ENCODE peak calls at places on chromosomes 2 and 18, in eight cellular contexts. One of them, this sample, is unnamed.

GRCh38 chr18:32847719-32848118 is 74.9 kb upstream of the KLHL14 start:
- DNase-seq in GM23338: peak; percentile 79
- DNase-seq in choroid plexus epithelial cell: peak; percentile 5
- DNase-seq in HFFc6: no peak
- DNase-seq in psoas muscle: no peak
- DNase-seq in astrocyte of the spinal cord: no peak
- DNase-seq in astrocyte: no peak
- DNase-seq in cardiac muscle cell: peak; percentile 59
- DNase-seq in this sample: no peak

GRCh38 chr2:46296216-46296839 is 879 bp upstream of the EPAS1 start:
- DNase-seq in GM23338: peak; percentile 68
- DNase-seq in astrocyte of the spinal cord: peak; percentile 36
- DNase-seq in astrocyte: no peak
- DNase-seq in psoas muscle: peak; percentile 76
- DNase-seq in cardiac muscle cell: no peak
- DNase-seq in HFFc6: no peak
- DNase-seq in choroid plexus epithelial cell: no peak
- DNase-seq in this sample: peak; percentile 38

GRCh38 chr18:34880882-34881852 is 160.0 kb upstream of the MAPRE2 start:
- DNase-seq in choroid plexus epithelial cell: peak; percentile 60
- DNase-seq in astrocyte of the spinal cord: peak; percentile 44
- DNase-seq in astrocyte: no peak
- DNase-seq in psoas muscle: no peak
- DNase-seq in HFFc6: no peak
- DNase-seq in cardiac muscle cell: no peak
- DNase-seq in GM23338: no peak
- DNase-seq in this sample: peak; percentile 18

GRCh38 chr2:118634876-118635275 is 212.6 kb downstream of the EN1 start:
- DNase-seq in choroid plexus epithelial cell: no peak
- DNase-seq in GM23338: no peak
- DNase-seq in astrocyte: no peak
- DNase-seq in HFFc6: no peak
- DNase-seq in psoas muscle: no peak
- DNase-seq in cardiac muscle cell: no peak
- DNase-seq in astrocyte of the spinal cord: no peak
- DNase-seq in this sample: no peak

GRCh38 chr2:29314816-29315571 is 199.8 kb downstream of the CLIP4 start:
- DNase-seq in choroid plexus epithelial cell: peak; percentile 59
- DNase-seq in astrocyte: peak; percentile 67
- DNase-seq in HFFc6: no peak
- DNase-seq in astrocyte of the spinal cord: peak; percentile 43
- DNase-seq in GM23338: peak; percentile 15
- DNase-seq in psoas muscle: no peak
- DNase-seq in cardiac muscle cell: peak; percentile 48
- DNase-seq in this sample: no peak

GRCh38 chr18:49585781-49586663 is 24.2 kb downstream of the LIPG start:
- DNase-seq in psoas muscle: no peak
- DNase-seq in cardiac muscle cell: no peak
- DNase-seq in astrocyte: no peak
- DNase-seq in astrocyte of the spinal cord: no peak
- DNase-seq in GM23338: peak; percentile 38
- DNase-seq in HFFc6: no peak
- DNase-seq in choroid plexus epithelial cell: no peak
- DNase-seq in this sample: no peak

GRCh38 chr2:23381084-23381483 is 3.9 kb upstream of the KLHL29 start:
- DNase-seq in GM23338: no peak
- DNase-seq in cardiac muscle cell: no peak
- DNase-seq in choroid plexus epithelial cell: peak; percentile 71
- DNase-seq in astrocyte: peak; percentile 75
- DNase-seq in psoas muscle: peak; percentile 77
- DNase-seq in HFFc6: peak; percentile 58
- DNase-seq in astrocyte of the spinal cord: peak; percentile 52
- DNase-seq in this sample: peak; percentile 97

GRCh38 chr2:21155365-21156136 is 31.8 kb downstream of the TDRD15 start:
- DNase-seq in GM23338: no peak
- DNase-seq in psoas muscle: no peak
- DNase-seq in choroid plexus epithelial cell: no peak
- DNase-seq in cardiac muscle cell: no peak
- DNase-seq in astrocyte: no peak
- DNase-seq in astrocyte of the spinal cord: no peak
- DNase-seq in HFFc6: no peak
- DNase-seq in this sample: no peak

GRCh38 chr2:46389417-46389916 is 89.9 kb upstream of the TMEM247 start:
- DNase-seq in astrocyte of the spinal cord: no peak
- DNase-seq in HFFc6: no peak
- DNase-seq in cardiac muscle cell: no peak
- DNase-seq in psoas muscle: no peak
- DNase-seq in astrocyte: no peak
- DNase-seq in choroid plexus epithelial cell: peak; percentile 13
- DNase-seq in GM23338: no peak
- DNase-seq in this sample: no peak

GRCh38 chr2:205003288-205003687 is 458.0 kb downstream of the PARD3B start:
- DNase-seq in choroid plexus epithelial cell: no peak
- DNase-seq in cardiac muscle cell: no peak
- DNase-seq in psoas muscle: no peak
- DNase-seq in GM23338: no peak
- DNase-seq in HFFc6: no peak
- DNase-seq in astrocyte: no peak
- DNase-seq in astrocyte of the spinal cord: no peak
- DNase-seq in this sample: no peak

GRCh38 chr2:231711677-231712461 is 3.5 kb downstream of the PTMA start:
- DNase-seq in astrocyte: no peak
- DNase-seq in cardiac muscle cell: no peak
- DNase-seq in psoas muscle: peak; percentile 44
- DNase-seq in HFFc6: no peak
- DNase-seq in GM23338: no peak
- DNase-seq in choroid plexus epithelial cell: no peak
- DNase-seq in astrocyte of the spinal cord: no peak
- DNase-seq in this sample: no peak

GRCh38 chr2:106161938-106162814 is 31.9 kb downstream of the UXS1 start:
- DNase-seq in GM23338: no peak
- DNase-seq in astrocyte of the spinal cord: no peak
- DNase-seq in cardiac muscle cell: peak; percentile 83
- DNase-seq in astrocyte: peak; percentile 25
- DNase-seq in psoas muscle: no peak
- DNase-seq in choroid plexus epithelial cell: peak; percentile 79
- DNase-seq in HFFc6: no peak
- DNase-seq in this sample: peak; percentile 73

GRCh38 chr2:54520687-54521086 is 64.6 kb downstream of the SPTBN1 start:
- DNase-seq in GM23338: no peak
- DNase-seq in cardiac muscle cell: no peak
- DNase-seq in astrocyte: peak; percentile 97
- DNase-seq in choroid plexus epithelial cell: peak; percentile 88
- DNase-seq in HFFc6: peak; percentile 95
- DNase-seq in astrocyte of the spinal cord: peak; percentile 93
- DNase-seq in psoas muscle: no peak
- DNase-seq in this sample: peak; percentile 52

GRCh38 chr18:65235966-65236634 is 514.7 kb upstream of the CDH7 start:
- DNase-seq in HFFc6: no peak
- DNase-seq in GM23338: no peak
- DNase-seq in astrocyte of the spinal cord: peak; percentile 27
- DNase-seq in psoas muscle: no peak
- DNase-seq in choroid plexus epithelial cell: no peak
- DNase-seq in astrocyte: no peak
- DNase-seq in cardiac muscle cell: no peak
- DNase-seq in this sample: peak; percentile 62

GRCh38 chr18:12253517-12254136 is 534 bp upstream of the CIDEA start:
- DNase-seq in choroid plexus epithelial cell: no peak
- DNase-seq in psoas muscle: peak; percentile 39
- DNase-seq in astrocyte: no peak
- DNase-seq in HFFc6: no peak
- DNase-seq in astrocyte of the spinal cord: no peak
- DNase-seq in GM23338: peak; percentile 60
- DNase-seq in cardiac muscle cell: peak; percentile 40
- DNase-seq in this sample: no peak

DNA sequence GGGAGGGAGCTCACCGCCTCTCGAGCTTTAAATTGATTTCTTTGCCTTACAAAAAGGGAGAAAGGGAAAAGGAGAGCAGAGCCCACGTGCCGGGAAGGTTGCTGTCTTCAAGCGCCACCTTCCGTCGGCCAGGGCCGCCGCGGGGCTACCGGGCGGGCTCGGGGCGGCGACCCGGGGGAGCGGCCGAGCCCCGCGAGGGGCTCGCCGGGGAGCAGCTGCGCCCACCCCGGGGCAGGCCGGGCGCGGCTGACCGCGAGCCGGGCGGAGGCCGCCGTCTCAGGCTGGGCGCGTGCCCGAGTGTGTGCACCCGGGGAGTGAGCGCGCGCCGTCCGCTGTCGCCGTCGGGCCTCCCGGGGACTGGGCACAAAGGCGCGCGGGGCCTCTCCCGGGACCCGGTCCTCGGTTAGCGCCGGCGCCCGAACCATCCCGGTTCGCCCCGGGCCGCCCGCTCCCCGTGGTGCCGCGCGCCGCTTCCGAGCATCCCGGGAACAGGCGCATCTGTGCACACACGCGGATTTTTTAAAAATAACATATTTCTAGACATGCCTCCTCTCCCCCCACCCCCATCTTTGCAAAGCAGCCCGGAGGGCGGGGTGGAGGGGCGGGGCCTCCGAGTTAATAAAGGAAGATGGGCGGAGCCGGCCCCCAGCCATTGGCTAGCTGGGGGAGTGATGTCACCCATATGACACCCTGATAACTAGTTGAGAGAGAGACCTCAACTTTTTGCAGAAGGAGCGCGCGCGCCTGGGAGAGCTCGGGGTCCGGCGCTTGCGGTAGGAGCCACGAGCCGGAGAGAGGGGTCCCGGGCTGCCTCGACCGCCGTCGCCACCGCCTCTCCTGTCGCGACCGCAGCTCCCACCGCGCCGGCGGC is at the start of gene SOX11:
- DNase-seq in astrocyte of the spinal cord: peak; percentile 98
- DNase-seq in GM23338: peak; percentile 97
- DNase-seq in astrocyte: peak; percentile 87
- DNase-seq in cardiac muscle cell: peak; percentile 99
- DNase-seq in HFFc6: no peak
- DNase-seq in choroid plexus epithelial cell: peak; percentile 94
- DNase-seq in psoas muscle: peak; percentile 44
- DNase-seq in this sample: no peak
- TF ChIP-seq CTCF in astrocyte of the spinal cord: peak; percentile 54
- TF ChIP-seq CTCF in GM23338: no peak
- TF ChIP-seq CTCF in astrocyte: peak; percentile 21
- TF ChIP-seq CTCF in cardiac muscle cell: no peak
- TF ChIP-seq CTCF in HFFc6: no peak
- TF ChIP-seq CTCF in choroid plexus epithelial cell: peak; percentile 48
- TF ChIP-seq CTCF in psoas muscle: peak; percentile 42
- TF ChIP-seq CTCF in this sample: no peak

GRCh38 chr2:69768789-69769188 is 26.9 kb downstream of the ANXA4 start:
- DNase-seq in psoas muscle: no peak
- DNase-seq in choroid plexus epithelial cell: no peak
- DNase-seq in astrocyte of the spinal cord: no peak
- DNase-seq in astrocyte: no peak
- DNase-seq in cardiac muscle cell: no peak
- DNase-seq in GM23338: no peak
- DNase-seq in HFFc6: no peak
- DNase-seq in this sample: no peak

GRCh38 chr2:69766014-69766413 is 24.1 kb downstream of the ANXA4 start:
- DNase-seq in HFFc6: no peak
- DNase-seq in GM23338: no peak
- DNase-seq in astrocyte: no peak
- DNase-seq in psoas muscle: no peak
- DNase-seq in choroid plexus epithelial cell: no peak
- DNase-seq in astrocyte of the spinal cord: no peak
- DNase-seq in cardiac muscle cell: no peak
- DNase-seq in this sample: no peak

GRCh38 chr2:69768217-69768616 is 26.3 kb downstream of the ANXA4 start:
- DNase-seq in cardiac muscle cell: no peak
- DNase-seq in psoas muscle: no peak
- DNase-seq in astrocyte: no peak
- DNase-seq in astrocyte of the spinal cord: no peak
- DNase-seq in HFFc6: no peak
- DNase-seq in choroid plexus epithelial cell: no peak
- DNase-seq in GM23338: no peak
- DNase-seq in this sample: no peak

GRCh38 chr2:69764286-69765058 is 22.5 kb downstream of the ANXA4 start:
- DNase-seq in astrocyte: peak; percentile 49
- DNase-seq in cardiac muscle cell: no peak
- DNase-seq in HFFc6: no peak
- DNase-seq in GM23338: no peak
- DNase-seq in choroid plexus epithelial cell: no peak
- DNase-seq in psoas muscle: no peak
- DNase-seq in astrocyte of the spinal cord: peak; percentile 29
- DNase-seq in this sample: no peak

GRCh38 chr2:69767034-69767433 is 25.1 kb downstream of the ANXA4 start:
- DNase-seq in psoas muscle: no peak
- DNase-seq in cardiac muscle cell: no peak
- DNase-seq in astrocyte: peak; percentile 31
- DNase-seq in choroid plexus epithelial cell: peak; percentile 77
- DNase-seq in HFFc6: peak; percentile 81
- DNase-seq in astrocyte of the spinal cord: peak; percentile 37
- DNase-seq in GM23338: no peak
- DNase-seq in this sample: peak; percentile 27
- TF ChIP-seq CTCF in psoas muscle: no peak
- TF ChIP-seq CTCF in cardiac muscle cell: no peak
- TF ChIP-seq CTCF in astrocyte: no peak
- TF ChIP-seq CTCF in choroid plexus epithelial cell: peak; percentile 9
- TF ChIP-seq CTCF in HFFc6: peak; percentile 48
- TF ChIP-seq CTCF in astrocyte of the spinal cord: no peak
- TF ChIP-seq CTCF in GM23338: no peak
- TF ChIP-seq CTCF in this sample: no peak

DNA sequence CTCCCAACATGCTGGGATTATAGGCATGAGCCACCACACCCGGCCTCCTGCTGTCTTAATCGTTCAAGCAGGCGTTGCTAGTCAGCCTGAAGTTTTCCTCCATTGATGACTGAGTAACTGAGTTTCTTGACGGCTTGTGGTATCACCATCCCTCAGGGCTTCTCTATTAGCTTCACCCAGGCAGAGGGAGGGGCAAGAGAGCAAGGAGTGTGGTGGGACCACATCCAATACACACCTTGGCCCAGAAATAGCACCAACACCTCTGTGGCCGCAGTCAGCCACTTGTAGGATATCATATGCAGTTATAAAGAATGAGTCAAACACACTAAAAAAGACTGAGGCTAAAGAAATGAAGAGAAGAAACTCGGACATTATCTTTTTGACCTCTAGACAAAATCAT is 1009.4 kb upstream of the CELF4 start:
- DNase-seq in GM23338: no peak
- DNase-seq in astrocyte: no peak
- DNase-seq in cardiac muscle cell: no peak
- DNase-seq in astrocyte of the spinal cord: no peak
- DNase-seq in choroid plexus epithelial cell: no peak
- DNase-seq in psoas muscle: no peak
- DNase-seq in HFFc6: no peak
- DNase-seq in this sample: no peak
- TF ChIP-seq CTCF in GM23338: no peak
- TF ChIP-seq CTCF in astrocyte: no peak
- TF ChIP-seq CTCF in cardiac muscle cell: no peak
- TF ChIP-seq CTCF in astrocyte of the spinal cord: no peak
- TF ChIP-seq CTCF in choroid plexus epithelial cell: no peak
- TF ChIP-seq CTCF in psoas muscle: no peak
- TF ChIP-seq CTCF in HFFc6: no peak
- TF ChIP-seq CTCF in this sample: no peak

DNA sequence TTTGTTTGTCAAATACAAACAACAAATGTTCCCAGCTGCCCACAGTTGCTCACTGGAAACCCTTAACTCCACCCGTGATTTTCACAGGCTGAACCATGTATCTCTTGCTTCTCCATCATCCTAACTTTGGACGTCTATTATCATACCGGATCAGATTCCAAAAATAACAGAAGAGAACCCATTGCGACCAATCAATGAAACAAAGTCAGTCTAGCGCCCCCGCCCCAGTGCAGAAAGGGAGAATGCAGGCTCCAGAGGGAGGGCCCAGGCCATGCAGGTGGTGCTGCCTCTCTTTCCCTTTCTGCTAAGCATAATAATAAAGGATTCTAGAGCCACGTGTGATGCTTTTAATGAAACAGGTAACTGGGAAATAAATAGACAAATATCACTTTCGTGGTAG is 24.1 kb downstream of the COLEC12 start:
- DNase-seq in astrocyte: no peak
- DNase-seq in HFFc6: no peak
- DNase-seq in astrocyte of the spinal cord: no peak
- DNase-seq in psoas muscle: no peak
- DNase-seq in cardiac muscle cell: no peak
- DNase-seq in choroid plexus epithelial cell: no peak
- DNase-seq in GM23338: peak; percentile 41
- DNase-seq in this sample: no peak
- TF ChIP-seq CTCF in astrocyte: no peak
- TF ChIP-seq CTCF in HFFc6: no peak
- TF ChIP-seq CTCF in astrocyte of the spinal cord: peak; percentile 1
- TF ChIP-seq CTCF in psoas muscle: no peak
- TF ChIP-seq CTCF in cardiac muscle cell: no peak
- TF ChIP-seq CTCF in choroid plexus epithelial cell: peak; percentile 8
- TF ChIP-seq CTCF in GM23338: peak; percentile 41
- TF ChIP-seq CTCF in this sample: no peak

This sample was measured in MCF 10A.